ENCODE peak calls at places on chromosomes 11 and 22, in ten cellular contexts. One of them, this sample, is unnamed.

GRCh38 chr11:16743478-16743877 is 5.0 kb downstream of the C11orf58 start:
- DNase-seq in ELR: no peak
- DNase-seq in neuronal stem cell: no peak
- DNase-seq in NCI-H510A treated with DMSO at 0.1 percent for 48 hours: no peak
- DNase-seq in stimulated activated CD4-positive, alpha-beta T cell treated with anti-CD3 and anti-CD28 coated beads, TNF-alpha, amount 100 ng/mL, for 24 hours: no peak
- DNase-seq in ELF-1: no peak
- DNase-seq in foreskin fibroblast: no peak
- DNase-seq in HTR-8/SVneo: no peak
- DNase-seq in amniotic stem cell: no peak
- DNase-seq in NCI-H1092: no peak
- DNase-seq in this sample: no peak

GRCh38 chr11:11366793-11367192 is 13.7 kb upstream of the CSNK2A3 start:
- DNase-seq in ELF-1: no peak
- DNase-seq in NCI-H1092: no peak
- DNase-seq in ELR: peak; percentile 10
- DNase-seq in foreskin fibroblast: no peak
- DNase-seq in stimulated activated CD4-positive, alpha-beta T cell treated with anti-CD3 and anti-CD28 coated beads, TNF-alpha, amount 100 ng/mL, for 24 hours: no peak
- DNase-seq in HTR-8/SVneo: no peak
- DNase-seq in neuronal stem cell: no peak
- DNase-seq in NCI-H510A treated with DMSO at 0.1 percent for 48 hours: no peak
- DNase-seq in amniotic stem cell: no peak
- DNase-seq in this sample: no peak

GRCh38 chr11:118930152-118930712 is 4.5 kb upstream of the BCL9L start:
- DNase-seq in ELF-1: peak; percentile 98
- DNase-seq in amniotic stem cell: no peak
- DNase-seq in HTR-8/SVneo: peak; percentile 74
- DNase-seq in NCI-H1092: peak; percentile 76
- DNase-seq in NCI-H510A treated with DMSO at 0.1 percent for 48 hours: peak; percentile 94
- DNase-seq in neuronal stem cell: no peak
- DNase-seq in stimulated activated CD4-positive, alpha-beta T cell treated with anti-CD3 and anti-CD28 coated beads, TNF-alpha, amount 100 ng/mL, for 24 hours: peak; percentile 78
- DNase-seq in ELR: peak; percentile 81
- DNase-seq in foreskin fibroblast: no peak
- DNase-seq in this sample: peak; percentile 89

GRCh38 chr11:116733959-116734517 is 38.7 kb downstream of the BUD13 start:
- DNase-seq in HTR-8/SVneo: no peak
- DNase-seq in stimulated activated CD4-positive, alpha-beta T cell treated with anti-CD3 and anti-CD28 coated beads, TNF-alpha, amount 100 ng/mL, for 24 hours: no peak
- DNase-seq in NCI-H510A treated with DMSO at 0.1 percent for 48 hours: no peak
- DNase-seq in ELF-1: no peak
- DNase-seq in neuronal stem cell: no peak
- DNase-seq in amniotic stem cell: no peak
- DNase-seq in foreskin fibroblast: no peak
- DNase-seq in ELR: no peak
- DNase-seq in NCI-H1092: no peak
- DNase-seq in this sample: no peak

GRCh38 chr11:130369141-130369691 is 54.5 kb upstream of the ZBTB44 start:
- DNase-seq in NCI-H1092: no peak
- DNase-seq in stimulated activated CD4-positive, alpha-beta T cell treated with anti-CD3 and anti-CD28 coated beads, TNF-alpha, amount 100 ng/mL, for 24 hours: no peak
- DNase-seq in ELF-1: no peak
- DNase-seq in neuronal stem cell: no peak
- DNase-seq in amniotic stem cell: no peak
- DNase-seq in HTR-8/SVneo: no peak
- DNase-seq in NCI-H510A treated with DMSO at 0.1 percent for 48 hours: no peak
- DNase-seq in foreskin fibroblast: no peak
- DNase-seq in ELR: no peak
- DNase-seq in this sample: no peak

GRCh38 chr11:66272600-66272999 is 4.2 kb downstream of the RAB1B start:
- DNase-seq in NCI-H510A treated with DMSO at 0.1 percent for 48 hours: no peak
- DNase-seq in NCI-H1092: no peak
- DNase-seq in amniotic stem cell: no peak
- DNase-seq in neuronal stem cell: no peak
- DNase-seq in ELR: no peak
- DNase-seq in ELF-1: no peak
- DNase-seq in HTR-8/SVneo: no peak
- DNase-seq in foreskin fibroblast: no peak
- DNase-seq in stimulated activated CD4-positive, alpha-beta T cell treated with anti-CD3 and anti-CD28 coated beads, TNF-alpha, amount 100 ng/mL, for 24 hours: no peak
- DNase-seq in this sample: no peak

GRCh38 chr11:14645247-14645912 is 1.8 kb downstream of the PDE3B start:
- DNase-seq in neuronal stem cell: no peak
- DNase-seq in foreskin fibroblast: peak; percentile 25
- DNase-seq in ELR: peak; percentile 48
- DNase-seq in HTR-8/SVneo: no peak
- DNase-seq in ELF-1: no peak
- DNase-seq in stimulated activated CD4-positive, alpha-beta T cell treated with anti-CD3 and anti-CD28 coated beads, TNF-alpha, amount 100 ng/mL, for 24 hours: no peak
- DNase-seq in amniotic stem cell: no peak
- DNase-seq in NCI-H1092: no peak
- DNase-seq in NCI-H510A treated with DMSO at 0.1 percent for 48 hours: peak; percentile 27
- DNase-seq in this sample: no peak

GRCh38 chr11:65315204-65315865 is 669 bp downstream of the CDC42EP2 start:
- DNase-seq in stimulated activated CD4-positive, alpha-beta T cell treated with anti-CD3 and anti-CD28 coated beads, TNF-alpha, amount 100 ng/mL, for 24 hours: peak; percentile 55
- DNase-seq in amniotic stem cell: peak; percentile 59
- DNase-seq in NCI-H1092: peak; percentile 87
- DNase-seq in HTR-8/SVneo: peak; percentile 75
- DNase-seq in neuronal stem cell: peak; percentile 89
- DNase-seq in ELF-1: peak; percentile 96
- DNase-seq in NCI-H510A treated with DMSO at 0.1 percent for 48 hours: peak; percentile 76
- DNase-seq in foreskin fibroblast: peak; percentile 66
- DNase-seq in ELR: peak; percentile 80
- DNase-seq in this sample: peak; percentile 41

GRCh38 chr11:26844963-26845362 is 123.1 kb upstream of the SLC5A12 start:
- DNase-seq in stimulated activated CD4-positive, alpha-beta T cell treated with anti-CD3 and anti-CD28 coated beads, TNF-alpha, amount 100 ng/mL, for 24 hours: no peak
- DNase-seq in neuronal stem cell: no peak
- DNase-seq in ELR: no peak
- DNase-seq in ELF-1: no peak
- DNase-seq in NCI-H1092: no peak
- DNase-seq in NCI-H510A treated with DMSO at 0.1 percent for 48 hours: no peak
- DNase-seq in HTR-8/SVneo: no peak
- DNase-seq in amniotic stem cell: no peak
- DNase-seq in foreskin fibroblast: no peak
- DNase-seq in this sample: no peak

GRCh38 chr22:24106385-24107381 is 74.6 kb upstream of the SUSD2 start:
- DNase-seq in HTR-8/SVneo: no peak
- DNase-seq in NCI-H1092: no peak
- DNase-seq in stimulated activated CD4-positive, alpha-beta T cell treated with anti-CD3 and anti-CD28 coated beads, TNF-alpha, amount 100 ng/mL, for 24 hours: no peak
- DNase-seq in NCI-H510A treated with DMSO at 0.1 percent for 48 hours: no peak
- DNase-seq in neuronal stem cell: no peak
- DNase-seq in ELF-1: no peak
- DNase-seq in amniotic stem cell: no peak
- DNase-seq in foreskin fibroblast: no peak
- DNase-seq in ELR: no peak
- DNase-seq in this sample: no peak

GRCh38 chr11:1206391-1207271 is 16.2 kb upstream of the MUC5B start:
- DNase-seq in HTR-8/SVneo: no peak
- DNase-seq in foreskin fibroblast: no peak
- DNase-seq in stimulated activated CD4-positive, alpha-beta T cell treated with anti-CD3 and anti-CD28 coated beads, TNF-alpha, amount 100 ng/mL, for 24 hours: no peak
- DNase-seq in ELF-1: no peak
- DNase-seq in amniotic stem cell: no peak
- DNase-seq in ELR: no peak
- DNase-seq in NCI-H1092: no peak
- DNase-seq in NCI-H510A treated with DMSO at 0.1 percent for 48 hours: no peak
- DNase-seq in neuronal stem cell: no peak
- DNase-seq in this sample: no peak

GRCh38 chr11:12719221-12719620 is 45.0 kb downstream of the TEAD1 start:
- DNase-seq in stimulated activated CD4-positive, alpha-beta T cell treated with anti-CD3 and anti-CD28 coated beads, TNF-alpha, amount 100 ng/mL, for 24 hours: no peak
- DNase-seq in amniotic stem cell: no peak
- DNase-seq in HTR-8/SVneo: no peak
- DNase-seq in NCI-H510A treated with DMSO at 0.1 percent for 48 hours: no peak
- DNase-seq in foreskin fibroblast: no peak
- DNase-seq in neuronal stem cell: peak; percentile 20
- DNase-seq in ELF-1: no peak
- DNase-seq in ELR: no peak
- DNase-seq in NCI-H1092: no peak
- DNase-seq in this sample: no peak

GRCh38 chr11:130580372-130580771 is 131.9 kb downstream of the ADAMTS15 start:
- DNase-seq in NCI-H1092: no peak
- DNase-seq in HTR-8/SVneo: peak; percentile 44
- DNase-seq in ELF-1: peak; percentile 86
- DNase-seq in amniotic stem cell: peak; percentile 25
- DNase-seq in stimulated activated CD4-positive, alpha-beta T cell treated with anti-CD3 and anti-CD28 coated beads, TNF-alpha, amount 100 ng/mL, for 24 hours: no peak
- DNase-seq in NCI-H510A treated with DMSO at 0.1 percent for 48 hours: no peak
- DNase-seq in ELR: peak; percentile 77
- DNase-seq in neuronal stem cell: peak; percentile 71
- DNase-seq in foreskin fibroblast: peak; percentile 69
- DNase-seq in this sample: peak; percentile 64